ENCODE peak calls at places on chromosomes 2 and 18, in nine cellular contexts. O, R, B, Y, I, K, W, S and E are unnamed samples.

GRCh38 chr2:54396107-54396506 is 60.0 kb upstream of the SPTBN1 start:
- DNase-seq in O (peak), R (no peak), B (no peak), Y (no peak), I (no peak), K (peak), W (no peak), S (peak), E (no peak)

GRCh38 chr2:63977904-63978303 is 41.3 kb downstream of the VPS54 start:
- DNase-seq in O (no peak), R (no peak), B (no peak), Y (no peak), I (no peak), K (no peak), W (no peak), S (no peak), E (no peak)

GRCh38 chr2:156803243-156803642 is 367.1 kb downstream of the GPD2 start:
- DNase-seq in O (no peak), R (no peak), B (no peak), Y (no peak), I (no peak), K (no peak), W (no peak), S (no peak), E (no peak)

GRCh38 chr2:219737270-219737691 is 109.9 kb downstream of the SLC4A3 start:
- DNase-seq in O (peak), R (no peak), B (peak), Y (peak), I (no peak), K (peak), W (peak), S (peak), E (no peak)

GRCh38 chr2:178238750-178239149 is 44.4 kb downstream of the OSBPL6 start:
- DNase-seq in O (no peak), R (no peak), B (no peak), Y (no peak), I (no peak), K (no peak), W (no peak), S (no peak), E (no peak)

GRCh38 chr2:176085861-176086771 is 2.4 kb upstream of the EVX2 start:
- DNase-seq in O (peak), R (no peak), B (no peak), Y (no peak), I (no peak), K (peak), W (no peak), S (peak), E (no peak)

GRCh38 chr18:57908092-57908491 is 105.0 kb upstream of the ATP8B1 start:
- DNase-seq in O (no peak), R (no peak), B (no peak), Y (no peak), I (no peak), K (no peak), W (no peak), S (no peak), E (no peak)

GRCh38 chr2:159157361-159158045 is 129.0 kb downstream of the WDSUB1 start:
- DNase-seq in O (no peak), R (no peak), B (no peak), Y (no peak), I (no peak), K (no peak), W (no peak), S (no peak), E (no peak)

GRCh38 chr2:144498215-144498614 is 21.7 kb downstream of the ZEB2 start:
- DNase-seq in O (no peak), R (no peak), B (no peak), Y (no peak), I (no peak), K (no peak), W (no peak), S (no peak), E (no peak)

GRCh38 chr2:48906640-48907039 is 151.1 kb upstream of the LHCGR start:
- DNase-seq in O (no peak), R (no peak), B (no peak), Y (no peak), I (no peak), K (no peak), W (peak), S (no peak), E (no peak)

GRCh38 chr2:73588177-73588576 is 54.0 kb downstream of the NAT8 start:
- DNase-seq in O (no peak), R (no peak), B (no peak), Y (no peak), I (no peak), K (peak), W (no peak), S (no peak), E (no peak)

GRCh38 chr18:34729264-34729663 is 19.2 kb downstream of the DTNA start:
- DNase-seq in O (peak), R (no peak), B (peak), Y (no peak), I (peak), K (peak), W (no peak), S (peak), E (no peak)

GRCh38 chr18:6959110-6959509 is 158.5 kb downstream of the LAMA1 start:
- DNase-seq in O (no peak), R (no peak), B (no peak), Y (no peak), I (no peak), K (no peak), W (no peak), S (no peak), E (no peak)

GRCh38 chr2:222594679-222595078 is 61.2 kb downstream of the FARSB start:
- DNase-seq in O (peak), R (no peak), B (peak), Y (no peak), I (peak), K (peak), W (no peak), S (no peak), E (no peak)

GRCh38 chr2:63763336-63764056 is 78.2 kb upstream of the UGP2 start:
- DNase-seq in O (peak), R (no peak), B (no peak), Y (no peak), I (no peak), K (no peak), W (no peak), S (no peak), E (no peak)

GRCh38 chr18:44075038-44075437 is 605.6 kb upstream of the SETBP1 start:
- DNase-seq in O (no peak), R (no peak), B (no peak), Y (no peak), I (no peak), K (no peak), W (no peak), S (no peak), E (no peak)